ENCODE peak calls at places on chromosomes 6 and 20, in four cellular contexts. J is cardiac muscle cell; C is tibial artery; R is CD8-positive, alpha-beta T cell. N is an unnamed sample. For H3K4me1, the result is how much of the 10 kb centered on the place peaks cover.

GRCh38 chr6:37134622-37135191 is 35.2 kb upstream of the PIM1 start:
- DNase-seq in J (no peak), C (peak), R (peak), N (no peak)

GRCh38 chr6:21396313-21396712 is 197.2 kb upstream of the SOX4 start:
- DNase-seq in J (no peak), C (no peak), R (no peak), N (no peak)

GRCh38 chr20:43910564-43910963 is 4.1 kb upstream of the TOX2 start:
- DNase-seq in J (no peak), C (no peak), R (no peak), N (no peak)

GRCh38 chr6:105430685-105431084 is 27.8 kb upstream of the PREP start:
- DNase-seq in J (no peak), C (no peak), R (no peak), N (no peak)

GRCh38 chr6:37544530-37544929 is 44.8 kb upstream of the CCDC167 start:
- DNase-seq in J (no peak), C (no peak), R (no peak), N (no peak)

GRCh38 chr6:130560231-130560630 is 194.4 kb downstream of the TMEM200A start:
- DNase-seq in J (no peak), C (no peak), R (no peak), N (no peak)

GRCh38 chr6:154222716-154223115 is 133.9 kb downstream of the IPCEF1 start:
- DNase-seq in J (no peak), C (no peak), R (no peak), N (no peak)

GRCh38 chr6:46130665-46131064 is 876 bp downstream of the ENPP4 start:
- DNase-seq in J (no peak), C (peak), R (no peak), N (no peak)

GRCh38 chr6:142833054-142833453 is 111.9 kb downstream of the HIVEP2 start:
- DNase-seq in J (no peak), C (no peak), R (no peak), N (no peak)

GRCh38 chr20:60485012-60485760 is 527.0 kb downstream of the CDH26 start:
- DNase-seq in J (no peak), C (no peak), R (no peak), N (no peak)

GRCh38 chr6:122180132-122180531 is 219.3 kb upstream of the HSF2 start:
- DNase-seq in J (no peak), C (no peak), R (no peak), N (no peak)

GRCh38 chr6:148874698-148875293 is 128.0 kb downstream of the UST start:
- DNase-seq in J (peak), C (no peak), R (no peak), N (no peak)

GRCh38 chr6:105879902-105880547 is 206.1 kb upstream of the PRDM1 start:
- DNase-seq in J (no peak), C (peak), R (no peak), N (no peak)

GRCh38 chr6:65110031-65110430 is 597.0 kb downstream of the EYS start:
- DNase-seq in J (no peak), C (no peak), R (no peak), N (no peak)

GRCh38 chr20:24950128-24950835 is 1.2 kb downstream of the CST7 start:
- DNase-seq in J (no peak), C (no peak), R (no peak), N (no peak)

GRCh38 chr6:155154158-155154830 is 109.5 kb upstream of the CLDN20 start:
- DNase-seq in J (no peak), C (no peak), R (no peak), N (no peak)

GRCh38 chr6:159919011-159919511 is 28.3 kb downstream of the MAS1 start:
- DNase-seq in J (no peak), C (no peak), R (no peak), N (no peak)

GRCh38 chr6:33779305-33779704 is 9.6 kb downstream of the LEMD2 start:
- DNase-seq in J (peak), C (no peak), R (no peak), N (no peak)

GRCh38 chr6:167699141-167700036 is 127.3 kb upstream of the AFDN start:
- DNase-seq in J (no peak), C (peak), R (peak), N (no peak)

GRCh38 chr6:122778961-122779671 is 400 bp upstream of the FABP7 start:
- DNase-seq in J (peak), C (no peak), R (no peak), N (no peak)

GRCh38 chr6:111691345-111692225 is 85.9 kb upstream of the TRAF3IP2 start:
- DNase-seq in J (peak), C (no peak), R (no peak), N (no peak)

GRCh38 chr6:131851049-131851769 is 43.4 kb downstream of the ENPP1 start:
- DNase-seq in J (peak), C (no peak), R (no peak), N (no peak)

GRCh38 chr6:72554203-72554564 is 67.7 kb upstream of the KCNQ5 start:
- DNase-seq in J (no peak), C (no peak), R (no peak), N (no peak)

GRCh38 chr20:6838181-6838826 is 70.8 kb downstream of the BMP2 start:
- DNase-seq in J (no peak), C (no peak), R (no peak), N (no peak)

GRCh38 chr20:38302721-38303120 is 1.2 kb upstream of the BPI start:
- DNase-seq in J (no peak), C (no peak), R (no peak), N (no peak)
- H3K4me1 ChIP-seq in J (under half), C (under half), R (under half), N (under half)

DNA sequence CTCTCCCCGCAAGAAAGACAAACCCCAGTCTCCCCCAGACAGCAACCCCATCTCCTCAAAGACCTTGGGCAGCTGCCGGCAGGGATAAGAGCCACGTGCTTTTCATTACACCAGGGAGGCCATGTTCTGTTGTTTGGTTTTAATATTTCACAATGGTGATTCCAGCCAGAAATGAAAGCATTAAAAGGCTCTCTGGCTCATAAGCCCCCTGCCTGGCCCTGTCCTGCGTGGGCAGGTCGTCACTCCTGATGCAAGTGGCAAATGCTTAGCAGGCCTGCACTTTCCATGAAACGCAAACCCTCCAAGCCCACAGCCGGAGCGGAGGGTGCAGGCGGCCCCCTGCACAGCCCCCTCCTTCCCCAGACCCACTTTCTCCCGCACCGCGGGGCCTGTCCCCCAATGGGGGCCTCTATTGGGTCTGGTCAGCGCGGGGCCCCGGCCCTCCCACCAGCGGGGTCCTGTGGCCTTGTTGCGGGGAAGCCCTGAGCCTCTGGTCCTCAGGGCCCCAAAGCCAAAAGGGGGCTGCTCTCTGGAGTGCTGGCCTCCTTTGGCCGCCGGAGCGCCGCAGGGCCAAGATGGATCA is 77.2 kb downstream of the TMEM242 start:
- DNase-seq in J (no peak), C (peak), R (no peak), N (peak)
- H3K27ac ChIP-seq in J (no peak), C (peak), R (no peak), N (no peak)

GRCh38 chr6:108071736-108072276 is 2.7 kb downstream of the OSTM1 start:
- DNase-seq in J (no peak), C (no peak), R (no peak), N (no peak)
- H3K4me1 ChIP-seq in J (under half), C (under half), R (under half), N (under half)

DNA sequence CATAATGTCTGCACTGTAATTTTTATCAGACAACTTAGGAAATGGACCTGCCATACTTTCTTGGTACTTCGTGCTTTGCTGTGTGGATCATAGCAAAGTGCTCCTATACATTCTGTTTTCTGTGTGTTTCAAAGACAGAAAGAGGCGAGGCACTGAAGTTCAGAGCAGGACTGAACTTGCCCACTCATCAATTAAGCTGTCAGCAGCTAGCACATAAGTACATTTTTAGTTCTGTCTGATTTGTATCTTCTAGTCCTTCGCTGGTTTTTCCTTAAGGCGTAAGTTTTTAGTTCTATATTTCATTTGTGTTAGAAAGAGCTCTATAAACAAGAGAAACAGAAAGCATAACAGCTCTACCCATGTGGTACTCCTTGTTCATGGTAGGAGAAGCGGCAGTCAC is 42.1 kb downstream of the MAP3K4 start:
- DNase-seq in J (peak), C (no peak), R (no peak), N (no peak)
- H3K27ac ChIP-seq in J (peak), C (no peak), R (no peak), N (peak)

GRCh38 chr20:38805502-38805957 is at the start of gene PPP1R16B:
- DNase-seq in J (peak), C (no peak), R (peak), N (no peak)
- H3K4me1 ChIP-seq in J (under half), C (under half), R (under half), N (under half)

N was measured in suprapubic skin.